ENCODE peak calls at places on chromosomes 2 and 18, in eight cellular contexts. Q, I, Z, G, R, X, P and U are unnamed samples.

GRCh38 chr2:66869076-66869475 is 434.2 kb downstream of the MEIS1 start:
- DNase-seq in Q (no peak), I (no peak), Z (no peak), G (no peak), R (no peak), X (no peak), P (no peak), U (no peak)

GRCh38 chr2:194383404-194383803 is 1273.6 kb upstream of the SLC39A10 start:
- DNase-seq in Q (no peak), I (no peak), Z (peak; percentile 24), G (no peak), R (no peak), X (peak; percentile 35), P (no peak), U (no peak)

GRCh38 chr2:80335411-80335810 is 30.9 kb upstream of the LRRTM1 start:
- DNase-seq in Q (no peak), I (no peak), Z (no peak), G (no peak), R (no peak), X (no peak), P (no peak), U (no peak)

GRCh38 chr2:109473616-109474318 is 140.0 kb downstream of the SEPTIN10 start:
- DNase-seq in Q (no peak), I (no peak), Z (no peak), G (no peak), R (no peak), X (no peak), P (no peak), U (no peak)

GRCh38 chr2:204664708-204665121 is 119.4 kb downstream of the PARD3B start:
- DNase-seq in Q (no peak), I (no peak), Z (no peak), G (no peak), R (no peak), X (no peak), P (no peak), U (no peak)

GRCh38 chr2:144780983-144781382 is 261.1 kb upstream of the ZEB2 start:
- DNase-seq in Q (no peak), I (no peak), Z (no peak), G (no peak), R (no peak), X (no peak), P (no peak), U (no peak)

GRCh38 chr18:41761329-41762028 is 193.6 kb upstream of the PIK3C3 start:
- DNase-seq in Q (no peak), I (no peak), Z (no peak), G (no peak), R (no peak), X (no peak), P (no peak), U (no peak)

GRCh38 chr2:237688081-237688480 is 60.7 kb downstream of the LRRFIP1 start:
- DNase-seq in Q (no peak), I (no peak), Z (no peak), G (no peak), R (no peak), X (no peak), P (no peak), U (no peak)

GRCh38 chr18:2856499-2856898 is 9.7 kb downstream of the EMILIN2 start:
- DNase-seq in Q (no peak), I (no peak), Z (no peak), G (no peak), R (no peak), X (no peak), P (no peak), U (no peak)

GRCh38 chr18:26477828-26478466 is 70.4 kb downstream of the KCTD1 start:
- DNase-seq in Q (no peak), I (no peak), Z (no peak), G (no peak), R (no peak), X (no peak), P (no peak), U (no peak)

GRCh38 chr2:121716126-121716525 is 20.5 kb downstream of the NIFK start:
- DNase-seq in Q (no peak), I (no peak), Z (no peak), G (no peak), R (no peak), X (no peak), P (no peak), U (no peak)

GRCh38 chr2:170703776-170704476 is 11.2 kb upstream of the SP5 start:
- DNase-seq in Q (no peak), I (no peak), Z (no peak), G (no peak), R (no peak), X (no peak), P (no peak), U (no peak)

GRCh38 chr2:172783091-172783898 is 47.6 kb downstream of the RAPGEF4 start:
- DNase-seq in Q (no peak), I (peak; percentile 23), Z (no peak), G (no peak), R (no peak), X (no peak), P (no peak), U (no peak)

GRCh38 chr18:57466745-57467144 is 31.6 kb downstream of the ONECUT2 start:
- DNase-seq in Q (no peak), I (peak; percentile 50), Z (no peak), G (no peak), R (no peak), X (no peak), P (no peak), U (no peak)

GRCh38 chr2:176763871-176764404 is 448.7 kb upstream of the HNRNPA3 start:
- DNase-seq in Q (no peak), I (peak; percentile 71), Z (peak; percentile 18), G (no peak), R (no peak), X (no peak), P (no peak), U (no peak)

GRCh38 chr2:191041418-191042161 is 27.6 kb upstream of the STAT1 start:
- DNase-seq in Q (no peak), I (peak; percentile 41), Z (no peak), G (no peak), R (no peak), X (no peak), P (no peak), U (no peak)

GRCh38 chr2:152558174-152559091 is 158.8 kb downstream of the PRPF40A start:
- DNase-seq in Q (no peak), I (no peak), Z (no peak), G (no peak), R (no peak), X (no peak), P (no peak), U (no peak)

GRCh38 chr2:164420787-164421186 is 200.5 kb downstream of the GRB14 start:
- DNase-seq in Q (no peak), I (no peak), Z (no peak), G (no peak), R (no peak), X (no peak), P (no peak), U (no peak)

GRCh38 chr18:58438161-58438983 is 190.5 kb downstream of the ALPK2 start:
- DNase-seq in Q (no peak), I (no peak), Z (no peak), G (no peak), R (no peak), X (peak; percentile 30), P (peak; percentile 2), U (no peak)

GRCh38 chr2:23636412-23636811 is 251.4 kb downstream of the KLHL29 start:
- DNase-seq in Q (no peak), I (peak; percentile 45), Z (no peak), G (peak; percentile 51), R (no peak), X (no peak), P (no peak), U (no peak)

GRCh38 chr18:27599202-27599829 is 414.2 kb upstream of the CHST9 start:
- DNase-seq in Q (no peak), I (peak; percentile 69), Z (peak; percentile 57), G (peak; percentile 34), R (no peak), X (peak; percentile 64), P (no peak), U (no peak)

GRCh38 chr2:8138923-8139667 is 542.8 kb upstream of the ID2 start:
- DNase-seq in Q (no peak), I (no peak), Z (no peak), G (peak; percentile 58), R (no peak), X (no peak), P (no peak), U (no peak)

GRCh38 chr2:197308635-197309368 is 1.8 kb downstream of the ANKRD44 start:
- DNase-seq in Q (no peak), I (no peak), Z (no peak), G (no peak), R (no peak), X (no peak), P (no peak), U (no peak)

GRCh38 chr18:12748671-12749070 is 45.8 kb downstream of the PSMG2 start:
- DNase-seq in Q (no peak), I (no peak), Z (no peak), G (no peak), R (no peak), X (no peak), P (no peak), U (no peak)

GRCh38 chr2:129885735-129886134 is 93.7 kb upstream of the RAB6C start:
- DNase-seq in Q (no peak), I (peak; percentile 47), Z (no peak), G (no peak), R (no peak), X (peak; percentile 20), P (no peak), U (no peak)

GRCh38 chr2:135030826-135031225 is 16.4 kb downstream of the MAP3K19 start:
- DNase-seq in Q (no peak), I (peak; percentile 70), Z (peak; percentile 32), G (no peak), R (no peak), X (peak; percentile 49), P (no peak), U (no peak)

GRCh38 chr18:37124511-37124910 is 295.6 kb downstream of the KIAA1328 start:
- DNase-seq in Q (no peak), I (no peak), Z (no peak), G (no peak), R (no peak), X (no peak), P (no peak), U (no peak)

GRCh38 chr2:65027611-65028244 is 28.5 kb upstream of the CEP68 start:
- DNase-seq in Q (no peak), I (no peak), Z (no peak), G (no peak), R (no peak), X (no peak), P (no peak), U (no peak)

GRCh38 chr2:55045685-55046221 is 4.5 kb downstream of the RTN4 start:
- DNase-seq in Q (no peak), I (no peak), Z (no peak), G (no peak), R (no peak), X (no peak), P (no peak), U (no peak)

GRCh38 chr2:120428748-120429147 is 82.8 kb downstream of the INHBB start:
- DNase-seq in Q (no peak), I (no peak), Z (no peak), G (no peak), R (no peak), X (no peak), P (no peak), U (no peak)

GRCh38 chr2:113240150-113240914 is 38.4 kb downstream of the PAX8 start:
- DNase-seq in Q (no peak), I (no peak), Z (no peak), G (peak; percentile 95), R (no peak), X (no peak), P (no peak), U (no peak)

GRCh38 chr18:54713386-54713785 is 114.9 kb upstream of the RAB27B start:
- DNase-seq in Q (no peak), I (no peak), Z (no peak), G (no peak), R (no peak), X (no peak), P (no peak), U (no peak)

GRCh38 chr2:217872319-217872718 is 130.5 kb downstream of the TNS1 start:
- DNase-seq in Q (no peak), I (no peak), Z (no peak), G (no peak), R (no peak), X (no peak), P (no peak), U (no peak)